ENCODE peak calls at places on chromosomes 6 and 20, in five cellular contexts. O, A, R, I and F are unnamed samples.

GRCh38 chr6:47741807-47742206 is 40.0 kb upstream of the OPN5 start:
- DNase-seq in O (no peak), A (no peak), R (no peak), I (no peak), F (no peak)

GRCh38 chr6:37054171-37054570 is 48.7 kb downstream of the FGD2 start:
- DNase-seq in O (no peak), A (no peak), R (no peak), I (no peak), F (no peak)

GRCh38 chr6:52675372-52675771 is 4.5 kb downstream of the TMEM14A start:
- DNase-seq in O (no peak), A (no peak), R (no peak), I (no peak), F (no peak)

GRCh38 chr6:154249499-154250298 is 106.9 kb downstream of the IPCEF1 start:
- DNase-seq in O (no peak), A (no peak), R (no peak), I (no peak), F (no peak)

GRCh38 chr20:59439243-59439642 is 138.8 kb downstream of the EDN3 start:
- DNase-seq in O (no peak), A (no peak), R (no peak), I (no peak), F (no peak)

GRCh38 chr6:11331136-11331535 is 98.7 kb upstream of the NEDD9 start:
- DNase-seq in O (no peak), A (no peak), R (no peak), I (no peak), F (no peak)

GRCh38 chr20:54100563-54100962 is 30.2 kb upstream of the BCAS1 start:
- DNase-seq in O (no peak), A (no peak), R (no peak), I (no peak), F (no peak)

GRCh38 chr20:63682384-63683139 is 13.9 kb upstream of the TNFRSF6B start:
- DNase-seq in O (no peak), A (peak; percentile 91), R (peak; percentile 68), I (no peak), F (no peak)

GRCh38 chr6:37160922-37161778 is 8.8 kb upstream of the PIM1 start:
- DNase-seq in O (no peak), A (no peak), R (no peak), I (no peak), F (no peak)

GRCh38 chr6:126170875-126171489 is 168.9 kb upstream of the CENPW start:
- DNase-seq in O (no peak), A (no peak), R (no peak), I (no peak), F (peak; percentile 33)

GRCh38 chr6:143570147-143570853 is 58.8 kb upstream of the FUCA2 start:
- DNase-seq in O (no peak), A (no peak), R (no peak), I (no peak), F (no peak)
- TF ChIP-seq CTCF in O (no peak), A (no peak), R (no peak), I (no peak), F (no peak)

GRCh38 chr6:134508862-134509498 is 191.1 kb upstream of the SGK1 start:
- DNase-seq in O (no peak), A (no peak), R (no peak), I (no peak), F (no peak)
- TF ChIP-seq CTCF in O (no peak), A (no peak), R (no peak), I (no peak), F (no peak)

GRCh38 chr6:166465671-166466087 is 82.9 kb upstream of the MPC1 start:
- DNase-seq in O (no peak), A (no peak), R (no peak), I (peak; percentile 55), F (no peak)
- TF ChIP-seq CTCF in O (no peak), A (peak; percentile 20), R (no peak), I (peak; percentile 49), F (no peak)

DNA sequence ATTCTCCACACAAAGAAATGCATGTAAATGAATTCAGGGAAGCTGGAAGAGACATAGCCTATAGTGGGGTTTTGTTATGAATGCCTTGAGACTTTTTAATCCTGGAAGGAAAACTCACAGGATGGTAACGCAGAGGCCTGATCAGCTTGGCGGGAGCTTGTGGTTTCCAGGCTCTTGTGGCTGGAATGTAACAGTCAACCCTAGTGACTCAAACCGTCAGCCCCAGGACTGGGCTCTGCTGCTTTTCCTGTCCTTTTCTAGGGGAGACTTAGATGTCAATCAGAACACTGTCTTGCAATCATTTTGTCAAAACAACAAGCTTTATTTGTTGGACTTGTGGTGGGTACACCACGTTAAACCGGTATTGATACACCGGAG is 34.9 kb downstream of the KIF25 start:
- DNase-seq in O (no peak), A (peak; percentile 22), R (no peak), I (no peak), F (no peak)
- TF ChIP-seq CTCF in O (no peak), A (peak; percentile 52), R (no peak), I (no peak), F (no peak)

GRCh38 chr6:15616266-15616665 is 46.6 kb downstream of the DTNBP1 start:
- DNase-seq in O (no peak), A (no peak), R (no peak), I (no peak), F (no peak)

GRCh38 chr6:15619330-15619729 is 43.5 kb downstream of the DTNBP1 start:
- DNase-seq in O (no peak), A (no peak), R (no peak), I (no peak), F (no peak)

GRCh38 chr6:15618685-15619084 is 44.1 kb downstream of the DTNBP1 start:
- DNase-seq in O (no peak), A (no peak), R (no peak), I (no peak), F (no peak)

GRCh38 chr6:15615837-15616236 is 47.0 kb downstream of the DTNBP1 start:
- DNase-seq in O (no peak), A (no peak), R (no peak), I (no peak), F (no peak)

GRCh38 chr6:15614277-15614676 is 48.6 kb downstream of the DTNBP1 start:
- DNase-seq in O (no peak), A (no peak), R (no peak), I (no peak), F (no peak)
- TF ChIP-seq CTCF in O (no peak), A (no peak), R (no peak), I (no peak), F (no peak)